ENCODE peak calls at places on chromosomes 11 and 22, in four cellular contexts. One of them, this sample, is unnamed.

GRCh38 chr11:65186701-65187100 is 5.0 kb downstream of the CAPN1 start:
- DNase-seq in HAP-1: no peak
- DNase-seq in activated naive CD4-positive, alpha-beta T cell treated with anti-CD3 and anti-CD28 coated beads for 36 hours: no peak
- DNase-seq in activated T-helper 1 cell treated with anti-CD3 and anti-CD28 coated beads, Interleukin-12 subunit alpha, Interleukin-12 subunit beta, Interleukin-2, Interleukin-4 antibody, amounts not matched to agents 30 ng/mL and 10 ng/mL and 1 ng/mL, durations not matched to agents 14 hours and 24 hours and 36 hours: no peak
- DNase-seq in this sample: no peak

GRCh38 chr11:1271927-1272326 is 37.5 kb downstream of the TOLLIP start:
- DNase-seq in HAP-1: no peak
- DNase-seq in activated naive CD4-positive, alpha-beta T cell treated with anti-CD3 and anti-CD28 coated beads for 36 hours: no peak
- DNase-seq in activated T-helper 1 cell treated with anti-CD3 and anti-CD28 coated beads, Interleukin-12 subunit alpha, Interleukin-12 subunit beta, Interleukin-2, Interleukin-4 antibody, amounts not matched to agents 30 ng/mL and 10 ng/mL and 1 ng/mL, durations not matched to agents 14 hours and 24 hours and 36 hours: no peak
- DNase-seq in this sample: no peak

GRCh38 chr11:68692115-68692514 is 7.8 kb downstream of the GAL start:
- DNase-seq in HAP-1: no peak
- DNase-seq in activated naive CD4-positive, alpha-beta T cell treated with anti-CD3 and anti-CD28 coated beads for 36 hours: no peak
- DNase-seq in activated T-helper 1 cell treated with anti-CD3 and anti-CD28 coated beads, Interleukin-12 subunit alpha, Interleukin-12 subunit beta, Interleukin-2, Interleukin-4 antibody, amounts not matched to agents 30 ng/mL and 10 ng/mL and 1 ng/mL, durations not matched to agents 14 hours and 24 hours and 36 hours: no peak
- DNase-seq in this sample: no peak

GRCh38 chr11:57300785-57301184 is 24.0 kb downstream of the TNKS1BP1 start:
- DNase-seq in HAP-1: no peak
- DNase-seq in activated naive CD4-positive, alpha-beta T cell treated with anti-CD3 and anti-CD28 coated beads for 36 hours: no peak
- DNase-seq in activated T-helper 1 cell treated with anti-CD3 and anti-CD28 coated beads, Interleukin-12 subunit alpha, Interleukin-12 subunit beta, Interleukin-2, Interleukin-4 antibody, amounts not matched to agents 30 ng/mL and 10 ng/mL and 1 ng/mL, durations not matched to agents 14 hours and 24 hours and 36 hours: no peak
- DNase-seq in this sample: no peak

GRCh38 chr11:2367266-2368160 is 9.6 kb upstream of the CD81 start:
- DNase-seq in HAP-1: no peak
- DNase-seq in activated naive CD4-positive, alpha-beta T cell treated with anti-CD3 and anti-CD28 coated beads for 36 hours: no peak
- DNase-seq in activated T-helper 1 cell treated with anti-CD3 and anti-CD28 coated beads, Interleukin-12 subunit alpha, Interleukin-12 subunit beta, Interleukin-2, Interleukin-4 antibody, amounts not matched to agents 30 ng/mL and 10 ng/mL and 1 ng/mL, durations not matched to agents 14 hours and 24 hours and 36 hours: no peak
- DNase-seq in this sample: no peak

GRCh38 chr22:48905206-48905975 is 922.3 kb downstream of the BRD1 start:
- DNase-seq in HAP-1: no peak
- DNase-seq in activated naive CD4-positive, alpha-beta T cell treated with anti-CD3 and anti-CD28 coated beads for 36 hours: no peak
- DNase-seq in activated T-helper 1 cell treated with anti-CD3 and anti-CD28 coated beads, Interleukin-12 subunit alpha, Interleukin-12 subunit beta, Interleukin-2, Interleukin-4 antibody, amounts not matched to agents 30 ng/mL and 10 ng/mL and 1 ng/mL, durations not matched to agents 14 hours and 24 hours and 36 hours: no peak
- DNase-seq in this sample: no peak

GRCh38 chr22:48719978-48720661 is 1107.6 kb downstream of the BRD1 start:
- DNase-seq in HAP-1: peak
- DNase-seq in activated naive CD4-positive, alpha-beta T cell treated with anti-CD3 and anti-CD28 coated beads for 36 hours: no peak
- DNase-seq in activated T-helper 1 cell treated with anti-CD3 and anti-CD28 coated beads, Interleukin-12 subunit alpha, Interleukin-12 subunit beta, Interleukin-2, Interleukin-4 antibody, amounts not matched to agents 30 ng/mL and 10 ng/mL and 1 ng/mL, durations not matched to agents 14 hours and 24 hours and 36 hours: no peak
- DNase-seq in this sample: no peak

GRCh38 chr11:55697817-55698216 is 35.8 kb downstream of the OR4C6 start:
- DNase-seq in HAP-1: no peak
- DNase-seq in activated naive CD4-positive, alpha-beta T cell treated with anti-CD3 and anti-CD28 coated beads for 36 hours: no peak
- DNase-seq in activated T-helper 1 cell treated with anti-CD3 and anti-CD28 coated beads, Interleukin-12 subunit alpha, Interleukin-12 subunit beta, Interleukin-2, Interleukin-4 antibody, amounts not matched to agents 30 ng/mL and 10 ng/mL and 1 ng/mL, durations not matched to agents 14 hours and 24 hours and 36 hours: no peak
- DNase-seq in this sample: no peak

GRCh38 chr22:49025791-49026475 is 801.7 kb downstream of the BRD1 start:
- DNase-seq in HAP-1: no peak
- DNase-seq in activated naive CD4-positive, alpha-beta T cell treated with anti-CD3 and anti-CD28 coated beads for 36 hours: no peak
- DNase-seq in activated T-helper 1 cell treated with anti-CD3 and anti-CD28 coated beads, Interleukin-12 subunit alpha, Interleukin-12 subunit beta, Interleukin-2, Interleukin-4 antibody, amounts not matched to agents 30 ng/mL and 10 ng/mL and 1 ng/mL, durations not matched to agents 14 hours and 24 hours and 36 hours: no peak
- DNase-seq in this sample: no peak

GRCh38 chr22:42080287-42080686 is 787 bp downstream of the SMDT1 start:
- DNase-seq in HAP-1: no peak
- DNase-seq in activated naive CD4-positive, alpha-beta T cell treated with anti-CD3 and anti-CD28 coated beads for 36 hours: peak
- DNase-seq in activated T-helper 1 cell treated with anti-CD3 and anti-CD28 coated beads, Interleukin-12 subunit alpha, Interleukin-12 subunit beta, Interleukin-2, Interleukin-4 antibody, amounts not matched to agents 30 ng/mL and 10 ng/mL and 1 ng/mL, durations not matched to agents 14 hours and 24 hours and 36 hours: no peak
- DNase-seq in this sample: no peak